ENCODE peak calls at places on chromosomes 3 and 15, in ten cellular contexts. One of them, this sample, is unnamed.

GRCh38 chr15:78075490-78076230 is 1.9 kb downstream of the TBC1D2B start:
- DNase-seq in nucleus accumbens: no peak
- DNase-seq in fibroblast of lung: peak; percentile 90
- DNase-seq in RWPE1: peak; percentile 39
- DNase-seq in activated effector memory CD4-positive, alpha-beta T cell treated with Interleukin-2 at 50 U/mL for 16 hours: no peak
- DNase-seq in neuronal stem cell: peak; percentile 32
- DNase-seq in GM19239: no peak
- DNase-seq in head of caudate nucleus: no peak
- DNase-seq in Calu3: peak; percentile 53
- DNase-seq in dermis blood vessel endothelial cell: peak; percentile 85
- DNase-seq in this sample: no peak

GRCh38 chr3:150292891-150293290 is 115.2 kb upstream of the TSC22D2 start:
- DNase-seq in nucleus accumbens: no peak
- DNase-seq in fibroblast of lung: peak; percentile 87
- DNase-seq in RWPE1: no peak
- DNase-seq in activated effector memory CD4-positive, alpha-beta T cell treated with Interleukin-2 at 50 U/mL for 16 hours: no peak
- DNase-seq in neuronal stem cell: no peak
- DNase-seq in GM19239: no peak
- DNase-seq in head of caudate nucleus: no peak
- DNase-seq in Calu3: no peak
- DNase-seq in dermis blood vessel endothelial cell: no peak
- DNase-seq in this sample: no peak

GRCh38 chr3:38108649-38109579 is 28.0 kb downstream of the ACAA1 start:
- DNase-seq in nucleus accumbens: no peak
- DNase-seq in fibroblast of lung: no peak
- DNase-seq in RWPE1: no peak
- DNase-seq in activated effector memory CD4-positive, alpha-beta T cell treated with Interleukin-2 at 50 U/mL for 16 hours: no peak
- DNase-seq in neuronal stem cell: no peak
- DNase-seq in GM19239: no peak
- DNase-seq in head of caudate nucleus: no peak
- DNase-seq in Calu3: no peak
- DNase-seq in dermis blood vessel endothelial cell: no peak
- DNase-seq in this sample: no peak

GRCh38 chr15:75532413-75533250 is 46.5 kb downstream of the PTPN9 start:
- DNase-seq in nucleus accumbens: no peak
- DNase-seq in fibroblast of lung: peak; percentile 92
- DNase-seq in RWPE1: peak; percentile 32
- DNase-seq in activated effector memory CD4-positive, alpha-beta T cell treated with Interleukin-2 at 50 U/mL for 16 hours: no peak
- DNase-seq in neuronal stem cell: peak; percentile 26
- DNase-seq in GM19239: no peak
- DNase-seq in head of caudate nucleus: no peak
- DNase-seq in Calu3: peak; percentile 61
- DNase-seq in dermis blood vessel endothelial cell: peak; percentile 92
- DNase-seq in this sample: peak; percentile 26

GRCh38 chr15:39100106-39100505 is 480.8 kb upstream of the THBS1 start:
- DNase-seq in nucleus accumbens: no peak
- DNase-seq in fibroblast of lung: peak; percentile 9
- DNase-seq in RWPE1: no peak
- DNase-seq in activated effector memory CD4-positive, alpha-beta T cell treated with Interleukin-2 at 50 U/mL for 16 hours: no peak
- DNase-seq in neuronal stem cell: no peak
- DNase-seq in GM19239: no peak
- DNase-seq in head of caudate nucleus: no peak
- DNase-seq in Calu3: no peak
- DNase-seq in dermis blood vessel endothelial cell: no peak
- DNase-seq in this sample: no peak

GRCh38 chr3:19808834-19809233 is 125.2 kb downstream of the EFHB start:
- DNase-seq in nucleus accumbens: no peak
- DNase-seq in fibroblast of lung: no peak
- DNase-seq in RWPE1: no peak
- DNase-seq in activated effector memory CD4-positive, alpha-beta T cell treated with Interleukin-2 at 50 U/mL for 16 hours: no peak
- DNase-seq in neuronal stem cell: no peak
- DNase-seq in GM19239: no peak
- DNase-seq in head of caudate nucleus: no peak
- DNase-seq in Calu3: no peak
- DNase-seq in dermis blood vessel endothelial cell: no peak
- DNase-seq in this sample: no peak

GRCh38 chr3:119295816-119296484 is 1.8 kb downstream of the ARHGAP31 start:
- DNase-seq in nucleus accumbens: no peak
- DNase-seq in fibroblast of lung: peak; percentile 12
- DNase-seq in RWPE1: no peak
- DNase-seq in activated effector memory CD4-positive, alpha-beta T cell treated with Interleukin-2 at 50 U/mL for 16 hours: no peak
- DNase-seq in neuronal stem cell: no peak
- DNase-seq in GM19239: no peak
- DNase-seq in head of caudate nucleus: no peak
- DNase-seq in Calu3: no peak
- DNase-seq in dermis blood vessel endothelial cell: no peak
- DNase-seq in this sample: no peak

GRCh38 chr3:50620420-50620819 is 3.5 kb downstream of the MAPKAPK3 start:
- DNase-seq in nucleus accumbens: no peak
- DNase-seq in fibroblast of lung: no peak
- DNase-seq in RWPE1: no peak
- DNase-seq in activated effector memory CD4-positive, alpha-beta T cell treated with Interleukin-2 at 50 U/mL for 16 hours: no peak
- DNase-seq in neuronal stem cell: no peak
- DNase-seq in GM19239: no peak
- DNase-seq in head of caudate nucleus: no peak
- DNase-seq in Calu3: no peak
- DNase-seq in dermis blood vessel endothelial cell: no peak
- DNase-seq in this sample: peak; percentile 68

GRCh38 chr3:76025561-76025960 is 240.2 kb upstream of the ZNF717 start:
- DNase-seq in nucleus accumbens: no peak
- DNase-seq in fibroblast of lung: no peak
- DNase-seq in RWPE1: no peak
- DNase-seq in activated effector memory CD4-positive, alpha-beta T cell treated with Interleukin-2 at 50 U/mL for 16 hours: no peak
- DNase-seq in neuronal stem cell: no peak
- DNase-seq in GM19239: no peak
- DNase-seq in head of caudate nucleus: no peak
- DNase-seq in Calu3: no peak
- DNase-seq in dermis blood vessel endothelial cell: no peak
- DNase-seq in this sample: no peak

GRCh38 chr3:31361391-31362273 is 171.1 kb upstream of the STT3B start:
- DNase-seq in nucleus accumbens: no peak
- DNase-seq in fibroblast of lung: peak; percentile 56
- DNase-seq in RWPE1: no peak
- DNase-seq in activated effector memory CD4-positive, alpha-beta T cell treated with Interleukin-2 at 50 U/mL for 16 hours: no peak
- DNase-seq in neuronal stem cell: peak; percentile 11
- DNase-seq in GM19239: no peak
- DNase-seq in head of caudate nucleus: no peak
- DNase-seq in Calu3: no peak
- DNase-seq in dermis blood vessel endothelial cell: no peak
- DNase-seq in this sample: no peak

GRCh38 chr3:159828542-159828943 is 160.1 kb upstream of the IL12A start:
- DNase-seq in nucleus accumbens: no peak
- DNase-seq in fibroblast of lung: peak; percentile 85
- DNase-seq in RWPE1: peak; percentile 50
- DNase-seq in activated effector memory CD4-positive, alpha-beta T cell treated with Interleukin-2 at 50 U/mL for 16 hours: no peak
- DNase-seq in neuronal stem cell: no peak
- DNase-seq in GM19239: no peak
- DNase-seq in head of caudate nucleus: no peak
- DNase-seq in Calu3: no peak
- DNase-seq in dermis blood vessel endothelial cell: peak; percentile 83
- DNase-seq in this sample: peak; percentile 70

GRCh38 chr15:72907733-72908132 is 124.2 kb upstream of the ADPGK start:
- DNase-seq in nucleus accumbens: no peak
- DNase-seq in fibroblast of lung: no peak
- DNase-seq in RWPE1: no peak
- DNase-seq in activated effector memory CD4-positive, alpha-beta T cell treated with Interleukin-2 at 50 U/mL for 16 hours: no peak
- DNase-seq in neuronal stem cell: no peak
- DNase-seq in GM19239: no peak
- DNase-seq in head of caudate nucleus: no peak
- DNase-seq in Calu3: no peak
- DNase-seq in dermis blood vessel endothelial cell: no peak
- DNase-seq in this sample: no peak

GRCh38 chr15:41546846-41547786 is 3.1 kb upstream of the RPAP1 start:
- DNase-seq in nucleus accumbens: no peak
- DNase-seq in fibroblast of lung: peak; percentile 45
- DNase-seq in RWPE1: no peak
- DNase-seq in activated effector memory CD4-positive, alpha-beta T cell treated with Interleukin-2 at 50 U/mL for 16 hours: no peak
- DNase-seq in neuronal stem cell: no peak
- DNase-seq in GM19239: no peak
- DNase-seq in head of caudate nucleus: peak; percentile 34
- DNase-seq in Calu3: peak; percentile 41
- DNase-seq in dermis blood vessel endothelial cell: peak; percentile 15
- DNase-seq in this sample: no peak

GRCh38 chr3:61564405-61565059 is 3.2 kb downstream of the PTPRG start:
- DNase-seq in nucleus accumbens: peak; percentile 51
- DNase-seq in fibroblast of lung: peak; percentile 81
- DNase-seq in RWPE1: no peak
- DNase-seq in activated effector memory CD4-positive, alpha-beta T cell treated with Interleukin-2 at 50 U/mL for 16 hours: no peak
- DNase-seq in neuronal stem cell: peak; percentile 72
- DNase-seq in GM19239: no peak
- DNase-seq in head of caudate nucleus: peak; percentile 78
- DNase-seq in Calu3: peak; percentile 6
- DNase-seq in dermis blood vessel endothelial cell: peak; percentile 81
- DNase-seq in this sample: peak; percentile 46

GRCh38 chr3:35200056-35200455 is 439.3 kb upstream of the ARPP21 start:
- DNase-seq in nucleus accumbens: no peak
- DNase-seq in fibroblast of lung: no peak
- DNase-seq in RWPE1: peak; percentile 1
- DNase-seq in activated effector memory CD4-positive, alpha-beta T cell treated with Interleukin-2 at 50 U/mL for 16 hours: no peak
- DNase-seq in neuronal stem cell: no peak
- DNase-seq in GM19239: no peak
- DNase-seq in head of caudate nucleus: no peak
- DNase-seq in Calu3: no peak
- DNase-seq in dermis blood vessel endothelial cell: peak; percentile 7
- DNase-seq in this sample: no peak

GRCh38 chr3:181278468-181279238 is 289.1 kb upstream of the DNAJC19 start:
- DNase-seq in nucleus accumbens: no peak
- DNase-seq in fibroblast of lung: no peak
- DNase-seq in RWPE1: peak; percentile 6
- DNase-seq in activated effector memory CD4-positive, alpha-beta T cell treated with Interleukin-2 at 50 U/mL for 16 hours: no peak
- DNase-seq in neuronal stem cell: peak; percentile 12
- DNase-seq in GM19239: no peak
- DNase-seq in head of caudate nucleus: no peak
- DNase-seq in Calu3: no peak
- DNase-seq in dermis blood vessel endothelial cell: peak; percentile 7
- DNase-seq in this sample: peak; percentile 30

GRCh38 chr3:34731879-34732278 is 907.4 kb upstream of the ARPP21 start:
- DNase-seq in nucleus accumbens: no peak
- DNase-seq in fibroblast of lung: no peak
- DNase-seq in RWPE1: no peak
- DNase-seq in activated effector memory CD4-positive, alpha-beta T cell treated with Interleukin-2 at 50 U/mL for 16 hours: no peak
- DNase-seq in neuronal stem cell: no peak
- DNase-seq in GM19239: no peak
- DNase-seq in head of caudate nucleus: no peak
- DNase-seq in Calu3: no peak
- DNase-seq in dermis blood vessel endothelial cell: no peak
- DNase-seq in this sample: no peak

GRCh38 chr15:77024273-77025065 is 29.5 kb downstream of the PSTPIP1 start:
- DNase-seq in nucleus accumbens: peak; percentile 20
- DNase-seq in fibroblast of lung: peak; percentile 37
- DNase-seq in RWPE1: peak; percentile 78
- DNase-seq in activated effector memory CD4-positive, alpha-beta T cell treated with Interleukin-2 at 50 U/mL for 16 hours: peak; percentile 46
- DNase-seq in neuronal stem cell: peak; percentile 66
- DNase-seq in GM19239: peak; percentile 90
- DNase-seq in head of caudate nucleus: peak; percentile 85
- DNase-seq in Calu3: peak; percentile 87
- DNase-seq in dermis blood vessel endothelial cell: peak; percentile 71
- DNase-seq in this sample: peak; percentile 39

GRCh38 chr15:45780352-45780751 is 145.5 kb downstream of the SQOR start:
- DNase-seq in nucleus accumbens: no peak
- DNase-seq in fibroblast of lung: no peak
- DNase-seq in RWPE1: no peak
- DNase-seq in activated effector memory CD4-positive, alpha-beta T cell treated with Interleukin-2 at 50 U/mL for 16 hours: no peak
- DNase-seq in neuronal stem cell: no peak
- DNase-seq in GM19239: no peak
- DNase-seq in head of caudate nucleus: no peak
- DNase-seq in Calu3: no peak
- DNase-seq in dermis blood vessel endothelial cell: no peak
- DNase-seq in this sample: no peak

GRCh38 chr15:94417464-94418293 is 186.3 kb downstream of the MCTP2 start:
- DNase-seq in nucleus accumbens: no peak
- DNase-seq in fibroblast of lung: no peak
- DNase-seq in RWPE1: no peak
- DNase-seq in activated effector memory CD4-positive, alpha-beta T cell treated with Interleukin-2 at 50 U/mL for 16 hours: no peak
- DNase-seq in neuronal stem cell: no peak
- DNase-seq in GM19239: no peak
- DNase-seq in head of caudate nucleus: no peak
- DNase-seq in Calu3: no peak
- DNase-seq in dermis blood vessel endothelial cell: no peak
- DNase-seq in this sample: no peak

GRCh38 chr15:63417721-63418120 is 36.1 kb upstream of the CA12 start:
- DNase-seq in nucleus accumbens: no peak
- DNase-seq in fibroblast of lung: no peak
- DNase-seq in RWPE1: no peak
- DNase-seq in activated effector memory CD4-positive, alpha-beta T cell treated with Interleukin-2 at 50 U/mL for 16 hours: no peak
- DNase-seq in neuronal stem cell: no peak
- DNase-seq in GM19239: no peak
- DNase-seq in head of caudate nucleus: no peak
- DNase-seq in Calu3: no peak
- DNase-seq in dermis blood vessel endothelial cell: no peak
- DNase-seq in this sample: no peak

GRCh38 chr3:132209860-132210259 is 107.3 kb upstream of the ACP3 start:
- DNase-seq in nucleus accumbens: no peak
- DNase-seq in fibroblast of lung: no peak
- DNase-seq in RWPE1: no peak
- DNase-seq in activated effector memory CD4-positive, alpha-beta T cell treated with Interleukin-2 at 50 U/mL for 16 hours: no peak
- DNase-seq in neuronal stem cell: no peak
- DNase-seq in GM19239: no peak
- DNase-seq in head of caudate nucleus: no peak
- DNase-seq in Calu3: no peak
- DNase-seq in dermis blood vessel endothelial cell: no peak
- DNase-seq in this sample: no peak

GRCh38 chr15:81411056-81411455 is 37.0 kb upstream of the TMC3 start:
- DNase-seq in nucleus accumbens: no peak
- DNase-seq in fibroblast of lung: no peak
- DNase-seq in RWPE1: no peak
- DNase-seq in activated effector memory CD4-positive, alpha-beta T cell treated with Interleukin-2 at 50 U/mL for 16 hours: no peak
- DNase-seq in neuronal stem cell: no peak
- DNase-seq in GM19239: no peak
- DNase-seq in head of caudate nucleus: no peak
- DNase-seq in Calu3: no peak
- DNase-seq in dermis blood vessel endothelial cell: no peak
- DNase-seq in this sample: no peak

GRCh38 chr3:70861234-70861633 is 548.8 kb upstream of the MDFIC2 start:
- DNase-seq in nucleus accumbens: no peak
- DNase-seq in fibroblast of lung: no peak
- DNase-seq in RWPE1: no peak
- DNase-seq in activated effector memory CD4-positive, alpha-beta T cell treated with Interleukin-2 at 50 U/mL for 16 hours: no peak
- DNase-seq in neuronal stem cell: no peak
- DNase-seq in GM19239: no peak
- DNase-seq in head of caudate nucleus: no peak
- DNase-seq in Calu3: no peak
- DNase-seq in dermis blood vessel endothelial cell: no peak
- DNase-seq in this sample: no peak

GRCh38 chr3:163071684-163072083 is 1575.1 kb downstream of the OTOL1 start:
- DNase-seq in nucleus accumbens: no peak
- DNase-seq in fibroblast of lung: peak; percentile 61
- DNase-seq in RWPE1: no peak
- DNase-seq in activated effector memory CD4-positive, alpha-beta T cell treated with Interleukin-2 at 50 U/mL for 16 hours: no peak
- DNase-seq in neuronal stem cell: no peak
- DNase-seq in GM19239: no peak
- DNase-seq in head of caudate nucleus: no peak
- DNase-seq in Calu3: no peak
- DNase-seq in dermis blood vessel endothelial cell: no peak
- DNase-seq in this sample: no peak

GRCh38 chr3:117820900-117821299 is 1111.3 kb downstream of the TUSC7 start:
- DNase-seq in nucleus accumbens: no peak
- DNase-seq in fibroblast of lung: peak; percentile 33
- DNase-seq in RWPE1: peak; percentile 8
- DNase-seq in activated effector memory CD4-positive, alpha-beta T cell treated with Interleukin-2 at 50 U/mL for 16 hours: no peak
- DNase-seq in neuronal stem cell: no peak
- DNase-seq in GM19239: no peak
- DNase-seq in head of caudate nucleus: no peak
- DNase-seq in Calu3: no peak
- DNase-seq in dermis blood vessel endothelial cell: no peak
- DNase-seq in this sample: no peak

GRCh38 chr3:98395111-98395510 is 4.6 kb downstream of the OR5K3 start:
- DNase-seq in nucleus accumbens: no peak
- DNase-seq in fibroblast of lung: no peak
- DNase-seq in RWPE1: no peak
- DNase-seq in activated effector memory CD4-positive, alpha-beta T cell treated with Interleukin-2 at 50 U/mL for 16 hours: no peak
- DNase-seq in neuronal stem cell: no peak
- DNase-seq in GM19239: no peak
- DNase-seq in head of caudate nucleus: no peak
- DNase-seq in Calu3: no peak
- DNase-seq in dermis blood vessel endothelial cell: no peak
- DNase-seq in this sample: no peak